ENCODE peak calls at places on chromosomes 2 and 18, in five cellular contexts. L, R, V, U and I are unnamed samples. For H3K27me3, the result is how much of the 10 kb centered on the place peaks cover.

GRCh38 chr2:29920631-29921559 is 491 bp downstream of the ALK start:
- DNase-seq in L (peak), R (no peak), V (peak), U (no peak), I (no peak)

GRCh38 chr2:179336782-179337534 is 72.3 kb upstream of the SESTD1 start:
- DNase-seq in L (peak), R (no peak), V (no peak), U (no peak), I (no peak)

GRCh38 chr2:177164584-177165052 is 48.0 kb upstream of the HNRNPA3 start:
- DNase-seq in L (peak), R (peak), V (peak), U (peak), I (peak)

GRCh38 chr2:155250800-155251199 is 552.3 kb downstream of the KCNJ3 start:
- DNase-seq in L (no peak), R (no peak), V (no peak), U (no peak), I (peak)

GRCh38 chr2:152369176-152369860 is 34.3 kb downstream of the FMNL2 start:
- DNase-seq in L (peak), R (no peak), V (no peak), U (no peak), I (peak)

GRCh38 chr2:42192642-42193566 is 23.8 kb downstream of the EML4 start:
- DNase-seq in L (no peak), R (no peak), V (no peak), U (no peak), I (peak)

GRCh38 chr18:58397385-58398132 is 231.3 kb downstream of the ALPK2 start:
- DNase-seq in L (no peak), R (peak), V (no peak), U (no peak), I (no peak)

GRCh38 chr2:234950730-234951385 is 959 bp upstream of the SH3BP4 start:
- DNase-seq in L (no peak), R (peak), V (no peak), U (no peak), I (peak)

GRCh38 chr2:230932556-230933511 is 7.8 kb upstream of the GPR55 start:
- DNase-seq in L (peak), R (peak), V (peak), U (no peak), I (no peak)

GRCh38 chr18:79275992-79276391 is 119.7 kb upstream of the NFATC1 start:
- DNase-seq in L (no peak), R (no peak), V (no peak), U (no peak), I (no peak)

GRCh38 chr2:130339885-130340745 is 2.6 kb upstream of the IMP4 start:
- DNase-seq in L (peak), R (no peak), V (no peak), U (no peak), I (no peak)

GRCh38 chr2:152405206-152406118 is 70.5 kb downstream of the FMNL2 start:
- DNase-seq in L (peak), R (no peak), V (no peak), U (peak), I (peak)

GRCh38 chr18:73688851-73689659 is 458.6 kb downstream of the FBXO15 start:
- DNase-seq in L (no peak), R (no peak), V (no peak), U (no peak), I (no peak)

GRCh38 chr18:12394428-12394827 is 13.3 kb upstream of the PRELID3A start:
- DNase-seq in L (no peak), R (no peak), V (no peak), U (no peak), I (no peak)

GRCh38 chr2:29273004-29273703 is 157.9 kb downstream of the CLIP4 start:
- DNase-seq in L (no peak), R (peak), V (no peak), U (no peak), I (no peak)

GRCh38 chr18:8469793-8470192 is 139.4 kb upstream of the RAB12 start:
- DNase-seq in L (no peak), R (no peak), V (no peak), U (no peak), I (no peak)

GRCh38 chr2:68806511-68807109 is 64.6 kb downstream of the BMP10 start:
- DNase-seq in L (no peak), R (no peak), V (no peak), U (no peak), I (no peak)

GRCh38 chr2:11764920-11765319 is 18.5 kb downstream of the LPIN1 start:
- DNase-seq in L (no peak), R (no peak), V (no peak), U (no peak), I (no peak)

GRCh38 chr2:207763308-207763707 is 6.4 kb downstream of the FZD5 start:
- DNase-seq in L (no peak), R (no peak), V (no peak), U (no peak), I (peak)

GRCh38 chr2:207762146-207762545 is 7.6 kb downstream of the FZD5 start:
- DNase-seq in L (no peak), R (no peak), V (no peak), U (no peak), I (no peak)

GRCh38 chr2:207765960-207766582 is 3.6 kb downstream of the FZD5 start:
- DNase-seq in L (no peak), R (no peak), V (no peak), U (no peak), I (no peak)

GRCh38 chr2:207765541-207765940 is 4.2 kb downstream of the FZD5 start:
- DNase-seq in L (peak), R (no peak), V (no peak), U (peak), I (peak)

GRCh38 chr2:207764096-207764630 is 5.5 kb downstream of the FZD5 start:
- DNase-seq in L (no peak), R (no peak), V (no peak), U (no peak), I (no peak)
- H3K4me3 ChIP-seq in L (no peak), R (no peak), V (no peak), U (no peak), I (no peak)

GRCh38 chr2:102021776-102022175 is 30.0 kb downstream of the IL1R2 start:
- DNase-seq in L (no peak), R (no peak), V (no peak), U (no peak), I (no peak)
- H3K27ac ChIP-seq in L (peak), R (peak), V (no peak), U (no peak), I (no peak)

GRCh38 chr2:209771474-209772292 is at the start of gene UNC80:
- DNase-seq in L (peak), R (peak), V (peak), U (peak), I (peak)
- H3K27me3 ChIP-seq in L (under half), R (under half), V (under half), U (under half), I (under half)

GRCh38 chr2:105797298-105797819 is 52.6 kb downstream of the NCK2 start:
- DNase-seq in L (no peak), R (no peak), V (peak), U (no peak), I (peak)
- H3K4me3 ChIP-seq in L (no peak), R (no peak), V (no peak), U (no peak), I (no peak)